ENCODE peak calls at places on chromosomes 1 and 21, in eight cellular contexts. T is foreskin melanocyte; V is AG10803; C is stimulated activated naive CD4-positive, alpha-beta T cell; F is hypothalamus; W is smooth muscle cell of the brain vasculature; L is AG08396; H is glutamatergic neuron. P is an unnamed sample.
A peak's percentile ranks its signal among the peaks of the same experiment; 100 is the strongest.

GRCh38 chr1:191669629-191670028 is 488.6 kb upstream of the RGS18 start:
- DNase-seq in L (no peak), C (no peak), T (no peak), H (no peak), F (no peak), V (no peak), W (no peak), P (peak; percentile 1)

GRCh38 chr1:205936846-205937707 is 6.2 kb downstream of the SLC26A9 start:
- DNase-seq in L (peak; percentile 69), T (no peak), W (no peak), V (peak; percentile 81), H (no peak), C (no peak), F (no peak), P (peak; percentile 66)

GRCh38 chr1:151968058-151968457 is 25.6 kb downstream of the S100A10 start:
- DNase-seq in F (no peak), H (no peak), L (peak; percentile 41), C (peak; percentile 72), W (no peak), T (no peak), V (peak; percentile 52), P (no peak)

GRCh38 chr1:96358057-96358456 is 363.5 kb upstream of the PTBP2 start:
- DNase-seq in C (no peak), H (no peak), L (no peak), W (no peak), F (no peak), T (no peak), V (no peak), P (no peak)

GRCh38 chr1:205827623-205828022 is 14.6 kb upstream of the SLC41A1 start:
- DNase-seq in C (no peak), L (no peak), V (no peak), W (no peak), F (no peak), H (no peak), T (no peak), P (no peak)

GRCh38 chr1:32048440-32048839 is 24.3 kb upstream of the TMEM39B start:
- DNase-seq in L (no peak), H (no peak), T (no peak), F (no peak), C (no peak), V (no peak), W (no peak), P (no peak)

GRCh38 chr1:218813247-218813646 is 360.4 kb upstream of the LYPLAL1 start:
- DNase-seq in T (no peak), V (no peak), W (no peak), C (no peak), H (no peak), L (no peak), F (no peak), P (peak; percentile 17)

GRCh38 chr1:230844561-230844960 is 23.8 kb downstream of the C1orf198 start:
- DNase-seq in F (no peak), L (no peak), W (no peak), H (no peak), T (no peak), V (no peak), C (no peak), P (no peak)

GRCh38 chr1:232282541-232282940 is 347.4 kb downstream of the SIPA1L2 start:
- DNase-seq in W (no peak), T (no peak), F (no peak), C (no peak), H (no peak), V (peak; percentile 14), L (no peak), P (no peak)

GRCh38 chr1:212542761-212543187 is 65.8 kb upstream of the ATF3 start:
- DNase-seq in L (no peak), W (no peak), F (no peak), V (no peak), T (no peak), H (no peak), C (no peak), P (no peak)

GRCh38 chr1:40786171-40786994 is 2.8 kb downstream of the KCNQ4 start:
- DNase-seq in T (no peak), H (no peak), F (no peak), W (no peak), V (no peak), L (no peak), C (no peak), P (no peak)

GRCh38 chr1:50333595-50333974 is 89.7 kb downstream of the DMRTA2 start:
- DNase-seq in V (peak; percentile 15), F (no peak), T (no peak), W (no peak), H (peak; percentile 82), L (peak; percentile 85), C (no peak), P (peak; percentile 14)

GRCh38 chr1:21175324-21175669 is 1.4 kb downstream of the EIF4G3 start:
- DNase-seq in F (no peak), V (peak; percentile 42), H (no peak), W (no peak), C (peak; percentile 45), T (peak; percentile 32), L (peak; percentile 15), P (no peak)

GRCh38 chr1:174743654-174744561 is 255.8 kb upstream of the CACYBP start:
- DNase-seq in F (no peak), H (no peak), W (peak; percentile 7), L (peak; percentile 29), T (peak; percentile 24), C (peak; percentile 58), V (peak; percentile 58), P (peak; percentile 59)

GRCh38 chr1:97758589-97759057 is 162.2 kb downstream of the DPYD start:
- DNase-seq in T (no peak), C (no peak), V (peak; percentile 72), W (no peak), L (no peak), H (no peak), F (no peak), P (no peak)

GRCh38 chr21:37636152-37636860 is 269.7 kb downstream of the DYRK1A start:
- DNase-seq in L (peak; percentile 77), F (no peak), W (no peak), T (peak; percentile 14), H (no peak), V (peak; percentile 85), C (no peak), P (peak; percentile 79)

GRCh38 chr1:115114308-115114707 is 25.0 kb upstream of the TSPAN2 start:
- DNase-seq in F (no peak), T (no peak), L (no peak), H (no peak), V (no peak), W (no peak), C (no peak), P (no peak)

GRCh38 chr1:921011-921837 is 2.5 kb upstream of the SAMD11 start:
- DNase-seq in H (peak; percentile 87), C (peak; percentile 15), V (peak; percentile 69), T (peak; percentile 40), F (peak; percentile 36), W (no peak), L (peak; percentile 90), P (peak; percentile 60)

P was measured in foreskin fibroblast.